ENCODE peak calls at places on chromosome 6, in four cellular contexts. H is K562, B is H1, K is HepG2. P is an unnamed sample.

GRCh38 chr6:63897952-63898351 is 262.4 kb downstream of the PHF3 start:
- DNase-seq in H (no peak), B (no peak), K (no peak), P (no peak)

GRCh38 chr6:124119591-124119990 is 315.9 kb downstream of the NKAIN2 start:
- DNase-seq in H (no peak), B (no peak), K (no peak), P (no peak)

GRCh38 chr6:148177589-148178233 is 164.9 kb upstream of the SASH1 start:
- DNase-seq in H (peak; percentile 56), B (peak; percentile 89), K (peak; percentile 30), P (peak; percentile 72)

GRCh38 chr6:166584813-166585429 is 1.6 kb downstream of the RAMACL start:
- DNase-seq in H (no peak), B (no peak), K (no peak), P (no peak)

GRCh38 chr6:166343157-166343502 is 785 bp upstream of the SFT2D1 start:
- DNase-seq in H (no peak), B (no peak), K (peak; percentile 28), P (no peak)

GRCh38 chr6:36187446-36187845 is 9.1 kb upstream of the BRPF3 start:
- DNase-seq in H (no peak), B (no peak), K (no peak), P (peak; percentile 10)

GRCh38 chr6:166671434-166672061 is 44.5 kb upstream of the RPS6KA2 start:
- DNase-seq in H (no peak), B (no peak), K (no peak), P (no peak)

GRCh38 chr6:36873612-36874011 is 991 bp downstream of the PPIL1 start:
- DNase-seq in H (no peak), B (no peak), K (peak; percentile 50), P (no peak)

GRCh38 chr6:106823732-106824351 is 150.7 kb downstream of the CD24 start:
- DNase-seq in H (no peak), B (peak; percentile 59), K (no peak), P (no peak)

DNA sequence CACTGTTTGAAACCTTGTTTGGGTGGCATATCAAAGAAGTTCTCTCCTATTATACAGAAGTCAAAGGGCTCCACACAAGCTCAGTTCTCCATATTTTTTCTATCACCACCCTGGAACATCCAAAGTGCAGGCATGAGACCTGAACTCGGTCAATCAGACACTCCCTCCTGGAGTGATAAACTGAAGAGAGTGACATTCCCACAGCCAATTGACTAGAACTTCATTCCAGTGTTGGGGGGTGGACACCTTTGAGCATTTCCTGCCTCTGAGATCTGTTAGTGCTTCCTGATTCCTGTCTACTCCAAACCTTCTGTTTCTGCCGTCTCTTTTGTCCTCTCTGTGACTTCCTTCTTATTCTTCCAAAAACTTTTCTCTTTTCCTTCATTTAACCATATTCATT is 220.7 kb upstream of the NOX3 start:
- DNase-seq in H (no peak), B (no peak), K (no peak), P (no peak)
- TF ChIP-seq MAX in H (no peak), B (no peak), K (no peak), P (no peak)

GRCh38 chr6:155190667-155191066 is 73.1 kb upstream of the CLDN20 start:
- DNase-seq in H (no peak), B (no peak), K (no peak), P (peak; percentile 89)

GRCh38 chr6:155187994-155188706 is 75.7 kb upstream of the CLDN20 start:
- DNase-seq in H (no peak), B (no peak), K (no peak), P (peak; percentile 54)

GRCh38 chr6:155186052-155186658 is 77.7 kb upstream of the CLDN20 start:
- DNase-seq in H (no peak), B (no peak), K (no peak), P (peak; percentile 31)

GRCh38 chr6:155187096-155187495 is 76.7 kb upstream of the CLDN20 start:
- DNase-seq in H (no peak), B (no peak), K (no peak), P (peak; percentile 40)

DNA sequence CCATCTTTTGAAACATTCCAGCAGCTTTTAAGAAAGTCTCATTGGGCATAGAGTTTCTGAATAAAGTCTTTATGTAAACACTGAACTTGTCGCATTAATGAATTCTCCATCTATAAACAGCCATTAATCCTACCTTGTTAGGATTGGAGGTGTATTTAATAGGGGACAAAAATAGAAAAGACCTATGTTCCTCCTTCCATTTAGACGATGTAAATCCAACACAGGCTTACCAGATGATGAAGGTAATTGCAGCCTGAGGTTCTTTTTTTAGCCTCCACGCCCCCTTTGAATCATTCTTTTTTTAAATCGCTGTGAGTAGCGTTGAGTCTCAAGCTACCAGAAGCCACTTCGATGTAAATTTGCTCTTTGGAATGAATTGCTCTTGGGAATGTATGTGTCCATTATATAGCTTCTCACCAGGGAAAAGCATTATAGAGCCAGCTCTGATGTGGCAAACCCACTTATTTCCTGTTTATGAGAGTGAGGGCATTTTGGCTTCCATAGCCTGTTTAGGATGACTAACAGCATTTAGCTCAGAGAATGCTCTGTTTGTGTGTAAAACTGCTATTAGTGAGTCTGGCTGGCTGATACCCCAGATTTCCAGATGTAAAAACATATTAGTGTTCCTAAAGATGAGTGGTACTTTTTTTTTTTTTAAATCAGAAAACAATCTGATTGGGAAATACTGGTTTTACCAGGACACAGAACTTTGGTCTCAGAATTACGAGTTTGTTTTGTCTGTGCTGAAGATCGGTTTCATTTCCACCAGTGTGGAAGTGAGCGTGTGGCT is 74.9 kb upstream of the CLDN20 start:
- DNase-seq in H (no peak), B (no peak), K (peak; percentile 27), P (peak; percentile 99)
- TF ChIP-seq POLR2AphosphoS5 in H (no peak), B (no peak), K (no peak), P (peak; percentile 59)

GRCh38 chr6:50804283-50804682 is 14.4 kb upstream of the TFAP2B start:
- DNase-seq in H (no peak), B (no peak), K (no peak), P (no peak)
- TF ChIP-seq JUN in H (no peak), B (no peak), K (no peak), P (no peak)

GRCh38 chr6:139430897-139431601 is 56.6 kb upstream of the CITED2 start:
- DNase-seq in H (no peak), B (no peak), K (no peak), P (no peak)
- TF ChIP-seq MAX in H (no peak), B (no peak), K (no peak), P (no peak)

DNA sequence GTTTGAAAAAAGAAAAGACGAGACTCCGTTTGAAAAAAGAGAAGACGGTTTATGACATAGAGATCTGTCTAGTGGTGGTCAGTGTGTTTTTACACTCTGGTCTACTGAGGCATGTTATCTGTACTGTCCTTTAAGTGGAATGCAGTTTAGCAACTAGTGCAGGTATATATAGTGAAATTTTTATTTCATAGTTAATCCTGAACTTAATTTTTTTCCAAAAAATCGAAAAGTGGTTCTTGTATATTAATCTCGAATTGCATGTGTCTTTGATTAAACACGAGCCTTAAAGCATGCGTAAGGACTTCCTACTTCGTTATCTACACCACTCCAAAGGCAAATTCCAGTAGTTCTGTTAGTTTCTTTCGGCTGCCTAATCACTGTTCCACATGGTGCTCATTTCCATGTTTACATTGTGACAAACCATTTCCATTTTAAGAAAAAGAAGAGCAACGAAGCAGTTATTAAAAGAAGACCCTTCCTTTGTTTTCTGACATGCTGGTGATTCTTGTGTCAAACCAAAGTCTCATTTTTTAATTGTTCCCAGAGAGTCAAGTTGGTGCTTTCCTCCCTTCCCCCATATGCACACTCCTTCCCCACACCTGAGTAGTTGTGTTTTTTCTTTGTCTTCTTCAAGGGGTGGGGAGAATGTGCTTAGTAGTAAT is 2.3 kb downstream of the SNX9 start:
- DNase-seq in H (no peak), B (no peak), K (peak; percentile 28), P (peak; percentile 95)
- TF ChIP-seq POLR2AphosphoS5 in H (peak; percentile 74), B (no peak), K (no peak), P (peak; percentile 66)

DNA sequence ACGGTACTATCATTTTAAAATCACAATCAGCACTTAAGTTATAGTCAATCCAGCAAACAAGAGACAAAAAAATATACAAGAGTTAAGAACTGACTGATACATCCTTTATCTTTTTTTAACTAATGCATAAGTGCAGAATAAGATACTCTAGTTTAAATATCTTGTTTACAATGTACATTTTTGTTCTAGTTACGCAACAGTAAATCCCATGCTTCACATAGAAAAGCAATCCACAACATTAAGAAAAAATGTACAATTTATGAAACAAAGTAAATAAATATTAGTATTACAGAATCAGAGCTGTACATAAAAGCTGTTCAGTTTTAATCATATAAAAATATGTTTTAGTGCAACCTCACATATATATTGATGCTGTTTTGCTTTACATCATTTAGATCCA is 192.6 kb downstream of the HIVEP2 start:
- DNase-seq in H (no peak), B (no peak), K (no peak), P (no peak)
- TF ChIP-seq JUN in H (no peak), B (no peak), K (no peak), P (no peak)